ENCODE peak calls at places on chromosomes 1 and 21, in eight cellular contexts. T, H, O, B, S, F, L and A are unnamed samples.

GRCh38 chr1:32972814-32973428 is 8.3 kb upstream of the RNF19B start:
- DNase-seq in T (no peak), H (peak), O (peak), B (peak), S (peak), F (peak), L (peak), A (peak)

GRCh38 chr21:35457097-35457496 is 408.0 kb upstream of the RUNX1 start:
- DNase-seq in T (no peak), H (no peak), O (no peak), B (no peak), S (no peak), F (no peak), L (no peak), A (no peak)

GRCh38 chr1:82506970-82507369 is 706.2 kb downstream of the ADGRL2 start:
- DNase-seq in T (no peak), H (no peak), O (no peak), B (no peak), S (no peak), F (no peak), L (no peak), A (no peak)

GRCh38 chr21:29175408-29176147 is 45.1 kb downstream of the MAP3K7CL start:
- DNase-seq in T (peak), H (no peak), O (no peak), B (peak), S (no peak), F (no peak), L (peak), A (no peak)

GRCh38 chr1:184691719-184692324 is 62.8 kb downstream of the EDEM3 start:
- DNase-seq in T (peak), H (peak), O (peak), B (peak), S (no peak), F (no peak), L (peak), A (no peak)

GRCh38 chr1:247574236-247574635 is 13.9 kb upstream of the OR2G2 start:
- DNase-seq in T (no peak), H (no peak), O (no peak), B (no peak), S (no peak), F (no peak), L (no peak), A (no peak)

GRCh38 chr1:25503551-25504426 is 39.6 kb upstream of the LDLRAP1 start:
- DNase-seq in T (no peak), H (peak), O (peak), B (no peak), S (peak), F (peak), L (no peak), A (peak)

GRCh38 chr1:53575141-53575947 is 116.1 kb downstream of the DMRTB1 start:
- DNase-seq in T (no peak), H (no peak), O (no peak), B (no peak), S (peak), F (peak), L (no peak), A (peak)

GRCh38 chr1:105838071-105838470 is 1218.4 kb upstream of the PRMT6 start:
- DNase-seq in T (no peak), H (no peak), O (no peak), B (no peak), S (no peak), F (no peak), L (no peak), A (no peak)

GRCh38 chr1:189356206-189356605 is 1121.5 kb downstream of the BRINP3 start:
- DNase-seq in T (no peak), H (no peak), O (no peak), B (no peak), S (no peak), F (no peak), L (no peak), A (no peak)

GRCh38 chr1:87335175-87335992 is 6.7 kb downstream of the LMO4 start:
- DNase-seq in T (no peak), H (peak), O (peak), B (peak), S (peak), F (peak), L (peak), A (peak)
- TF ChIP-seq CTCF in T (no peak), H (no peak), O (peak), B (no peak), S (no peak), F (peak), L (no peak), A (no peak)

GRCh38 chr1:112676543-112676942 is 2.1 kb downstream of the MOV10 start:
- DNase-seq in T (no peak), H (no peak), O (no peak), B (no peak), S (no peak), F (no peak), L (no peak), A (no peak)
- TF ChIP-seq CTCF in T (no peak), H (no peak), O (no peak), B (no peak), S (no peak), F (no peak), L (no peak), A (no peak)

GRCh38 chr1:67059331-67059730 is 5.4 kb upstream of the SLC35D1 start:
- DNase-seq in T (peak), H (no peak), O (no peak), B (no peak), S (no peak), F (no peak), L (no peak), A (no peak)
- TF ChIP-seq CTCF in T (no peak), H (no peak), O (no peak), B (no peak), S (no peak), F (no peak), L (no peak), A (no peak)

GRCh38 chr1:201114245-201115131 is 2.3 kb upstream of the CACNA1S start:
- DNase-seq in T (peak), H (peak), O (peak), B (peak), S (peak), F (peak), L (peak), A (peak)
- TF ChIP-seq CTCF in T (peak), H (peak), O (peak), B (peak), S (peak), F (peak), L (peak), A (peak)

GRCh38 chr1:169110691-169111447 is 4.4 kb downstream of the ATP1B1 start:
- DNase-seq in T (peak), H (no peak), O (no peak), B (peak), S (no peak), F (no peak), L (no peak), A (no peak)

GRCh38 chr1:169109561-169110134 is 3.2 kb downstream of the ATP1B1 start:
- DNase-seq in T (peak), H (peak), O (peak), B (peak), S (no peak), F (no peak), L (peak), A (peak)

GRCh38 chr1:169110265-169110664 is 3.8 kb downstream of the ATP1B1 start:
- DNase-seq in T (no peak), H (no peak), O (no peak), B (no peak), S (no peak), F (no peak), L (no peak), A (no peak)

GRCh38 chr1:169107673-169108160 is 1.2 kb downstream of the ATP1B1 start:
- DNase-seq in T (peak), H (no peak), O (no peak), B (peak), S (no peak), F (no peak), L (peak), A (no peak)

DNA sequence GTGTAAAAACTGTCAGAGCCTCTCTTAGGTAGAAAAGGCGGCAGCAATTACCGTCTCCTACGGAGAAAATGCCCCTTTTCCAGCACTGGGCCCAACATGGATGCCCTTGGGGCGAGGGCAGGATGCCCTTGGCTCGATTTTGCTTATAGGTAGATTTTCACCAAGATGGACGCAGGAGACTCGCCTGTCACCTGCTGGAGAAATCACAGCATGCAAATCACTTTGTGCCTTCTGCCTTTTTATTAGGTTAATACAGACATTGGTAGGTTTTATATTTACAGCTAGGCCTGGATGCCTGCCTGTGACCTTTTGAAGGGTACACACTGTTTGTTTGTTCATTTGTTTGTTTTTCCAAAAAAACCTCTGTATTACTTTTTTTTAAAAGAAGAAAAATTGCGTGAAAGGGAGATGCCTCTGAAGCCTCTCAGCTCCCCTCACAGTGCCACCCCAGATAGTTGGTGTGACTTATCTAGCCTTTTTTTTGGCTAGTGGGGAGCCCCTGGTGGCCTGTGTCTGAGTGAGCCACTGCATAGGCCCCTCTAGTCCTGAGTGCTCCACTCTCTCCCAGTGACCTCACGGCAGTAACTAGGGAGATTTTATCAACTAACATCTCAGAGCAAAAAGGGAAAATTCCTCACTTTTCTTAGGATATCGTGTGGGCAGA is 2.5 kb downstream of the ATP1B1 start:
- DNase-seq in T (no peak), H (no peak), O (peak), B (no peak), S (no peak), F (no peak), L (no peak), A (no peak)
- TF ChIP-seq CTCF in T (peak), H (peak), O (peak), B (peak), S (no peak), F (no peak), L (peak), A (no peak)